ENCODE peak calls at places on chromosomes 13 and 19, in eight cellular contexts. R, N, U, Q, D, L, W and X are unnamed samples.

GRCh38 chr13:40665061-40665753 is 1.2 kb downstream of the FOXO1 start:
- DNase-seq in R (peak; percentile 82), D (no peak), W (peak; percentile 55), U (peak; percentile 61), Q (peak; percentile 20), N (no peak), L (peak; percentile 41), X (no peak)

GRCh38 chr13:47413112-47413511 is 516.3 kb upstream of the HTR2A start:
- DNase-seq in D (no peak), L (no peak), Q (no peak), N (no peak), R (no peak), U (no peak), W (no peak), X (no peak)

GRCh38 chr19:56619131-56619530 is 23.8 kb upstream of the SMIM17 start:
- DNase-seq in Q (no peak), L (no peak), U (no peak), D (no peak), W (no peak), R (no peak), N (no peak), X (no peak)

GRCh38 chr13:102948006-102948405 is 102.2 kb downstream of the ERCC5 start:
- DNase-seq in R (no peak), U (no peak), N (no peak), W (no peak), Q (no peak), L (peak; percentile 20), D (no peak), X (no peak)

GRCh38 chr13:70829748-70830147 is 721.5 kb upstream of the KLHL1 start:
- DNase-seq in Q (no peak), R (no peak), N (no peak), D (no peak), U (no peak), L (no peak), W (no peak), X (no peak)

GRCh38 chr13:80630685-80631121 is 289.8 kb upstream of the SPRY2 start:
- DNase-seq in R (no peak), Q (peak; percentile 58), N (no peak), W (no peak), U (no peak), D (no peak), L (no peak), X (no peak)

GRCh38 chr13:63680704-63681103 is 2265.1 kb upstream of the PCDH20 start:
- DNase-seq in Q (no peak), N (no peak), U (no peak), R (no peak), D (no peak), W (no peak), L (no peak), X (no peak)

GRCh38 chr13:100129605-100130004 is 40.7 kb downstream of the PCCA start:
- DNase-seq in U (no peak), W (no peak), R (no peak), N (no peak), Q (no peak), D (no peak), L (no peak), X (no peak)

GRCh38 chr19:50025794-50026549 is at the start of gene ZNF473:
- DNase-seq in Q (peak; percentile 97), L (no peak), N (peak; percentile 96), R (peak; percentile 97), D (peak; percentile 79), U (peak; percentile 88), W (peak; percentile 96), X (peak; percentile 84)

GRCh38 chr13:32905063-32905863 is 111.0 kb upstream of the KL start:
- DNase-seq in D (no peak), W (no peak), Q (peak; percentile 77), L (no peak), U (no peak), R (no peak), N (no peak), X (peak; percentile 24)

GRCh38 chr19:4059931-4060620 is 6.6 kb downstream of the ZBTB7A start:
- DNase-seq in U (no peak), N (no peak), W (peak; percentile 86), D (no peak), Q (no peak), R (peak; percentile 89), L (no peak), X (no peak)

GRCh38 chr13:114025432-114026127 is 51.7 kb upstream of the C13orf46 start:
- DNase-seq in U (no peak), R (peak; percentile 57), Q (no peak), W (peak; percentile 38), N (no peak), L (no peak), D (no peak), X (no peak)

GRCh38 chr13:52846567-52847321 is 1.7 kb downstream of the PCDH8 start:
- DNase-seq in R (peak; percentile 85), L (peak; percentile 85), W (peak; percentile 72), U (peak; percentile 91), N (no peak), Q (no peak), D (no peak), X (no peak)

GRCh38 chr13:95207769-95208366 is 93.4 kb downstream of the ABCC4 start:
- DNase-seq in N (no peak), W (no peak), D (no peak), Q (no peak), U (no peak), L (no peak), R (no peak), X (no peak)

GRCh38 chr19:18517606-18518005 is 4.3 kb downstream of the ELL start:
- DNase-seq in L (no peak), R (no peak), D (no peak), W (no peak), U (no peak), Q (no peak), N (no peak), X (no peak)

GRCh38 chr19:4034048-4035017 is 26.8 kb downstream of the PIAS4 start:
- DNase-seq in R (no peak), D (no peak), U (no peak), Q (no peak), L (no peak), W (no peak), N (no peak), X (no peak)

GRCh38 chr13:43244482-43244881 is 221.1 kb downstream of the DNAJC15 start:
- DNase-seq in L (no peak), U (no peak), R (no peak), D (no peak), Q (no peak), W (no peak), N (no peak), X (no peak)

GRCh38 chr19:30856786-30857185 is 484.6 kb downstream of the ZNF536 start:
- DNase-seq in N (no peak), Q (no peak), L (no peak), D (no peak), W (no peak), R (no peak), U (no peak), X (no peak)

GRCh38 chr13:52010890-52011689 is at the start of gene ATP7B:
- DNase-seq in D (no peak), Q (peak; percentile 17), U (peak; percentile 59), L (peak; percentile 45), R (no peak), W (peak; percentile 53), N (no peak), X (peak; percentile 17)

GRCh38 chr13:39929583-39929982 is 274.1 kb downstream of the COG6 start:
- DNase-seq in Q (no peak), R (no peak), U (no peak), N (no peak), L (no peak), W (no peak), D (no peak), X (no peak)